ENCODE peak calls at places on chromosome 13, in seven cellular contexts. One of them, this sample, is unnamed.

GRCh38 chr13:113374511-113375175 is 10.7 kb upstream of the GRTP1 start:
- DNase-seq in pancreas: peak; percentile 4
- DNase-seq in upper lobe of right lung: no peak
- DNase-seq in dorsolateral prefrontal cortex: peak; percentile 5
- DNase-seq in PC-9: no peak
- DNase-seq in AG04450: no peak
- DNase-seq in upper lobe of left lung: no peak
- DNase-seq in this sample: no peak

GRCh38 chr13:28320884-28321574 is 173.9 kb downstream of the FLT1 start:
- DNase-seq in upper lobe of left lung: no peak
- DNase-seq in AG04450: peak; percentile 54
- DNase-seq in upper lobe of right lung: no peak
- DNase-seq in PC-9: no peak
- DNase-seq in dorsolateral prefrontal cortex: no peak
- DNase-seq in pancreas: no peak
- DNase-seq in this sample: no peak

GRCh38 chr13:40152145-40152544 is 496.7 kb downstream of the COG6 start:
- DNase-seq in upper lobe of right lung: no peak
- DNase-seq in PC-9: no peak
- DNase-seq in AG04450: peak; percentile 13
- DNase-seq in dorsolateral prefrontal cortex: no peak
- DNase-seq in pancreas: peak; percentile 39
- DNase-seq in upper lobe of left lung: no peak
- DNase-seq in this sample: no peak

GRCh38 chr13:94598281-94598680 is 2.3 kb upstream of the TGDS start:
- DNase-seq in upper lobe of left lung: no peak
- DNase-seq in AG04450: no peak
- DNase-seq in upper lobe of right lung: no peak
- DNase-seq in pancreas: no peak
- DNase-seq in PC-9: no peak
- DNase-seq in dorsolateral prefrontal cortex: no peak
- DNase-seq in this sample: no peak

GRCh38 chr13:52738719-52739467 is 727 bp downstream of the CNMD start:
- DNase-seq in pancreas: no peak
- DNase-seq in dorsolateral prefrontal cortex: no peak
- DNase-seq in upper lobe of left lung: no peak
- DNase-seq in PC-9: no peak
- DNase-seq in upper lobe of right lung: peak; percentile 67
- DNase-seq in AG04450: no peak
- DNase-seq in this sample: no peak

GRCh38 chr13:29753593-29754485 is 96.6 kb downstream of the UBL3 start:
- DNase-seq in AG04450: no peak
- DNase-seq in PC-9: no peak
- DNase-seq in upper lobe of left lung: no peak
- DNase-seq in upper lobe of right lung: no peak
- DNase-seq in dorsolateral prefrontal cortex: no peak
- DNase-seq in pancreas: no peak
- DNase-seq in this sample: no peak

GRCh38 chr13:46871557-46871956 is 25.3 kb downstream of the HTR2A start:
- DNase-seq in PC-9: no peak
- DNase-seq in upper lobe of right lung: no peak
- DNase-seq in pancreas: no peak
- DNase-seq in AG04450: no peak
- DNase-seq in dorsolateral prefrontal cortex: no peak
- DNase-seq in upper lobe of left lung: no peak
- DNase-seq in this sample: no peak

GRCh38 chr13:46648166-46648607 is 95.2 kb downstream of the LRCH1 start:
- DNase-seq in pancreas: peak; percentile 43
- DNase-seq in upper lobe of left lung: peak; percentile 51
- DNase-seq in PC-9: peak; percentile 27
- DNase-seq in AG04450: no peak
- DNase-seq in dorsolateral prefrontal cortex: no peak
- DNase-seq in upper lobe of right lung: no peak
- DNase-seq in this sample: peak; percentile 47

GRCh38 chr13:44759222-44759721 is 183.1 kb upstream of the TSC22D1 start:
- DNase-seq in pancreas: peak; percentile 22
- DNase-seq in PC-9: no peak
- DNase-seq in upper lobe of left lung: no peak
- DNase-seq in upper lobe of right lung: no peak
- DNase-seq in dorsolateral prefrontal cortex: no peak
- DNase-seq in AG04450: no peak
- DNase-seq in this sample: no peak

GRCh38 chr13:31987535-31988170 is 43.9 kb upstream of the FRY start:
- DNase-seq in AG04450: no peak
- DNase-seq in upper lobe of left lung: no peak
- DNase-seq in upper lobe of right lung: no peak
- DNase-seq in PC-9: no peak
- DNase-seq in dorsolateral prefrontal cortex: no peak
- DNase-seq in pancreas: no peak
- DNase-seq in this sample: no peak

GRCh38 chr13:72506706-72507105 is 220.7 kb downstream of the MZT1 start:
- DNase-seq in AG04450: no peak
- DNase-seq in pancreas: no peak
- DNase-seq in dorsolateral prefrontal cortex: no peak
- DNase-seq in PC-9: no peak
- DNase-seq in upper lobe of right lung: no peak
- DNase-seq in upper lobe of left lung: no peak
- DNase-seq in this sample: no peak

GRCh38 chr13:46181799-46182490 is at the start of gene LCP1:
- DNase-seq in AG04450: no peak
- DNase-seq in pancreas: no peak
- DNase-seq in dorsolateral prefrontal cortex: no peak
- DNase-seq in upper lobe of right lung: no peak
- DNase-seq in upper lobe of left lung: peak; percentile 60
- DNase-seq in PC-9: peak; percentile 62
- DNase-seq in this sample: no peak

GRCh38 chr13:52670726-52671125 is 18.1 kb downstream of the SUGT1 start:
- DNase-seq in upper lobe of right lung: no peak
- DNase-seq in PC-9: no peak
- DNase-seq in pancreas: no peak
- DNase-seq in upper lobe of left lung: no peak
- DNase-seq in AG04450: no peak
- DNase-seq in dorsolateral prefrontal cortex: no peak
- DNase-seq in this sample: no peak

GRCh38 chr13:94646904-94647303 is 45.2 kb downstream of the GPR180 start:
- DNase-seq in PC-9: no peak
- DNase-seq in upper lobe of right lung: no peak
- DNase-seq in AG04450: no peak
- DNase-seq in dorsolateral prefrontal cortex: no peak
- DNase-seq in pancreas: no peak
- DNase-seq in upper lobe of left lung: no peak
- DNase-seq in this sample: no peak

GRCh38 chr13:33931397-33931987 is 113.5 kb downstream of the RFC3 start:
- DNase-seq in upper lobe of right lung: no peak
- DNase-seq in dorsolateral prefrontal cortex: no peak
- DNase-seq in AG04450: no peak
- DNase-seq in upper lobe of left lung: no peak
- DNase-seq in pancreas: peak; percentile 15
- DNase-seq in PC-9: no peak
- DNase-seq in this sample: peak; percentile 35

GRCh38 chr13:114132419-114133121 is at the start of gene RASA3:
- DNase-seq in AG04450: no peak
- DNase-seq in PC-9: peak; percentile 76
- DNase-seq in dorsolateral prefrontal cortex: no peak
- DNase-seq in upper lobe of left lung: peak; percentile 84
- DNase-seq in pancreas: peak; percentile 73
- DNase-seq in upper lobe of right lung: peak; percentile 86
- DNase-seq in this sample: peak; percentile 88

GRCh38 chr13:21402586-21403307 is 56.4 kb downstream of the ZDHHC20 start:
- DNase-seq in dorsolateral prefrontal cortex: no peak
- DNase-seq in pancreas: no peak
- DNase-seq in upper lobe of left lung: no peak
- DNase-seq in PC-9: no peak
- DNase-seq in AG04450: no peak
- DNase-seq in upper lobe of right lung: no peak
- DNase-seq in this sample: no peak

GRCh38 chr13:110173247-110173818 is 133.6 kb downstream of the COL4A1 start:
- DNase-seq in upper lobe of right lung: no peak
- DNase-seq in dorsolateral prefrontal cortex: no peak
- DNase-seq in PC-9: no peak
- DNase-seq in pancreas: no peak
- DNase-seq in AG04450: no peak
- DNase-seq in upper lobe of left lung: no peak
- DNase-seq in this sample: no peak

GRCh38 chr13:50375792-50376191 is 360.5 kb downstream of the KCNRG start:
- DNase-seq in dorsolateral prefrontal cortex: no peak
- DNase-seq in pancreas: no peak
- DNase-seq in upper lobe of right lung: no peak
- DNase-seq in upper lobe of left lung: no peak
- DNase-seq in PC-9: no peak
- DNase-seq in AG04450: no peak
- DNase-seq in this sample: no peak

GRCh38 chr13:47216176-47216822 is 319.4 kb upstream of the HTR2A start:
- DNase-seq in upper lobe of left lung: no peak
- DNase-seq in AG04450: peak; percentile 32
- DNase-seq in dorsolateral prefrontal cortex: no peak
- DNase-seq in pancreas: no peak
- DNase-seq in upper lobe of right lung: no peak
- DNase-seq in PC-9: no peak
- DNase-seq in this sample: no peak

GRCh38 chr13:52815330-52815729 is 33.1 kb downstream of the PCDH8 start:
- DNase-seq in upper lobe of right lung: no peak
- DNase-seq in AG04450: no peak
- DNase-seq in PC-9: no peak
- DNase-seq in pancreas: no peak
- DNase-seq in dorsolateral prefrontal cortex: no peak
- DNase-seq in upper lobe of left lung: no peak
- DNase-seq in this sample: no peak

GRCh38 chr13:43132228-43132627 is 108.8 kb downstream of the DNAJC15 start:
- DNase-seq in AG04450: no peak
- DNase-seq in pancreas: peak; percentile 16
- DNase-seq in upper lobe of left lung: no peak
- DNase-seq in dorsolateral prefrontal cortex: no peak
- DNase-seq in upper lobe of right lung: no peak
- DNase-seq in PC-9: peak; percentile 27
- DNase-seq in this sample: peak; percentile 32
- TF ChIP-seq CTCF in AG04450: peak; percentile 32
- TF ChIP-seq CTCF in pancreas: no peak
- TF ChIP-seq CTCF in upper lobe of left lung: peak; percentile 49
- TF ChIP-seq CTCF in dorsolateral prefrontal cortex: no peak
- TF ChIP-seq CTCF in upper lobe of right lung: no peak
- TF ChIP-seq CTCF in PC-9: no peak
- TF ChIP-seq CTCF in this sample: peak; percentile 26

GRCh38 chr13:99992376-99992775 is 10.8 kb downstream of the ZIC2 start:
- DNase-seq in upper lobe of left lung: no peak
- DNase-seq in AG04450: no peak
- DNase-seq in PC-9: no peak
- DNase-seq in pancreas: no peak
- DNase-seq in upper lobe of right lung: no peak
- DNase-seq in dorsolateral prefrontal cortex: no peak
- DNase-seq in this sample: no peak
- H3K4me3 ChIP-seq in upper lobe of left lung: no peak overlapping the region
- H3K4me3 ChIP-seq in AG04450: no peak overlapping the region
- H3K4me3 ChIP-seq in PC-9: no peak overlapping the region
- H3K4me3 ChIP-seq in pancreas: no peak overlapping the region
- H3K4me3 ChIP-seq in upper lobe of right lung: no peak overlapping the region
- H3K4me3 ChIP-seq in dorsolateral prefrontal cortex: no peak overlapping the region
- H3K4me3 ChIP-seq in this sample: no peak overlapping the region

DNA sequence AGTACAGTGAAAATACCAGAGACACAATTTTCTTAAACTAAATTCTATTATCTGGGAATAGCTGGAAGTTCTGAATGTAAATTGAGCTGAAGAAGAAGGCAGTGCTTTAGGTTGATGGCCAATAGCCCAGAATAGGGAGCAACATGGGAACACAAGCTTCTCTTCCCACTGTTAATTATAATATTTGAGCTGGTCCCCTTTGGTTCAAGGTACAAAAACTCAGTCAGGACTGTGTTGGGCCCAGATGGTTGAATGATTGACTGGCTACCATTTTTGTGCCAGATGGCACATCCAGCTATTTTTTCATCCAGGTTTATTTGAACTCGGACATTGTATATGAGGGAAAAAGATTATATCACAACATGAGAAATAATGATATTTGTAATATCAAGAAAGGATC is 458.9 kb downstream of the SLITRK1 start:
- DNase-seq in dorsolateral prefrontal cortex: no peak
- DNase-seq in AG04450: no peak
- DNase-seq in upper lobe of right lung: no peak
- DNase-seq in upper lobe of left lung: no peak
- DNase-seq in PC-9: no peak
- DNase-seq in pancreas: no peak
- DNase-seq in this sample: no peak
- H3K27ac ChIP-seq in dorsolateral prefrontal cortex: no peak overlapping the region
- H3K27ac ChIP-seq in AG04450: no peak overlapping the region
- H3K27ac ChIP-seq in upper lobe of right lung: no peak overlapping the region
- H3K27ac ChIP-seq in upper lobe of left lung: no peak overlapping the region
- H3K27ac ChIP-seq in PC-9: no peak overlapping the region
- H3K27ac ChIP-seq in pancreas: no peak overlapping the region
- H3K27ac ChIP-seq in this sample: no peak overlapping the region

DNA sequence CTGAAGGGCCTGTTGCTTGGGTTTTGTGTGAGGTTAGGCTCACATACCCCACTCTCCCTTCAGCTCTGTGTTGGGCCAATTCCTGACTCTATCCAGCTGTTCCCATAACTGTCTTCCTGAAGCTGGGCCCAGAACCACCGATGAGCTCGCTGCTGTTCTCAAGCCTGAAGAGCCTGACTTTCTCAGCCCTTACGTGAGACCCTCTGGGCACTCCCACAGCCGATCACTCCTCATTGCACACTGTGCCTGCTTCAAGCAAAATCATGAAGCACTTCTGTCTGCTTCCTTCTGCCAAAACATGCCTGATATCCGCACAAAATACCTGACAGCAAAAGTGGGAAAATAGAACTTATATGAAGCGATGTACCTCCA is 124.1 kb downstream of the CRYL1 start:
- DNase-seq in pancreas: no peak
- DNase-seq in upper lobe of left lung: no peak
- DNase-seq in AG04450: no peak
- DNase-seq in upper lobe of right lung: no peak
- DNase-seq in dorsolateral prefrontal cortex: no peak
- DNase-seq in PC-9: no peak
- DNase-seq in this sample: no peak
- TF ChIP-seq CTCF in pancreas: no peak
- TF ChIP-seq CTCF in upper lobe of left lung: no peak
- TF ChIP-seq CTCF in AG04450: no peak
- TF ChIP-seq CTCF in upper lobe of right lung: no peak
- TF ChIP-seq CTCF in dorsolateral prefrontal cortex: no peak
- TF ChIP-seq CTCF in PC-9: no peak
- TF ChIP-seq CTCF in this sample: no peak

GRCh38 chr13:49220856-49221614 is 897 bp downstream of the MLNR start:
- DNase-seq in PC-9: no peak
- DNase-seq in dorsolateral prefrontal cortex: no peak
- DNase-seq in upper lobe of right lung: peak; percentile 62
- DNase-seq in pancreas: no peak
- DNase-seq in upper lobe of left lung: no peak
- DNase-seq in AG04450: no peak
- DNase-seq in this sample: no peak
- H3K4me3 ChIP-seq in PC-9: no peak overlapping the region
- H3K4me3 ChIP-seq in dorsolateral prefrontal cortex: peak overlapping the region; percentile 35
- H3K4me3 ChIP-seq in upper lobe of right lung: peak overlapping the region; percentile 39
- H3K4me3 ChIP-seq in pancreas: peak overlapping the region; percentile 29
- H3K4me3 ChIP-seq in upper lobe of left lung: peak overlapping the region; percentile 56
- H3K4me3 ChIP-seq in AG04450: peak overlapping the region; percentile 22
- H3K4me3 ChIP-seq in this sample: peak overlapping the region; percentile 36